ENCODE peak calls at places on chromosomes 2 and 18, in ten cellular contexts. One of them, this sample, is unnamed.

GRCh38 chr2:211503856-211504255 is 947.5 kb downstream of the CPS1 start:
- DNase-seq in psoas muscle: no peak
- DNase-seq in GM12878: no peak
- DNase-seq in thoracic aorta: no peak
- DNase-seq in fibroblast of mammary gland: no peak
- DNase-seq in tibial nerve: no peak
- DNase-seq in left lung: no peak
- DNase-seq in heart right ventricle: no peak
- DNase-seq in neural progenitor cell: no peak
- DNase-seq in CD8-positive, alpha-beta T cell: no peak
- DNase-seq in this sample: no peak

GRCh38 chr2:175815537-175815936 is 186.5 kb downstream of the LNPK start:
- DNase-seq in fibroblast of mammary gland: peak; percentile 63
- DNase-seq in left lung: no peak
- DNase-seq in GM12878: no peak
- DNase-seq in CD8-positive, alpha-beta T cell: no peak
- DNase-seq in tibial nerve: no peak
- DNase-seq in psoas muscle: no peak
- DNase-seq in heart right ventricle: no peak
- DNase-seq in thoracic aorta: no peak
- DNase-seq in neural progenitor cell: no peak
- DNase-seq in this sample: no peak

GRCh38 chr2:6922201-6922656 is 5.0 kb downstream of the RNF144A start:
- DNase-seq in thoracic aorta: no peak
- DNase-seq in CD8-positive, alpha-beta T cell: no peak
- DNase-seq in left lung: no peak
- DNase-seq in neural progenitor cell: peak; percentile 27
- DNase-seq in tibial nerve: no peak
- DNase-seq in fibroblast of mammary gland: peak; percentile 56
- DNase-seq in heart right ventricle: no peak
- DNase-seq in GM12878: no peak
- DNase-seq in psoas muscle: no peak
- DNase-seq in this sample: no peak

GRCh38 chr2:72112421-72112820 is 35.2 kb downstream of the CYP26B1 start:
- DNase-seq in tibial nerve: no peak
- DNase-seq in thoracic aorta: no peak
- DNase-seq in GM12878: no peak
- DNase-seq in neural progenitor cell: no peak
- DNase-seq in psoas muscle: no peak
- DNase-seq in heart right ventricle: no peak
- DNase-seq in CD8-positive, alpha-beta T cell: no peak
- DNase-seq in fibroblast of mammary gland: peak; percentile 47
- DNase-seq in left lung: no peak
- DNase-seq in this sample: peak; percentile 46

GRCh38 chr2:151678849-151679248 is 55.4 kb downstream of the NEB start:
- DNase-seq in psoas muscle: no peak
- DNase-seq in left lung: no peak
- DNase-seq in tibial nerve: no peak
- DNase-seq in heart right ventricle: no peak
- DNase-seq in GM12878: no peak
- DNase-seq in thoracic aorta: no peak
- DNase-seq in CD8-positive, alpha-beta T cell: no peak
- DNase-seq in fibroblast of mammary gland: no peak
- DNase-seq in neural progenitor cell: no peak
- DNase-seq in this sample: no peak

GRCh38 chr2:6828299-6828584 is 37.5 kb downstream of the CMPK2 start:
- DNase-seq in GM12878: no peak
- DNase-seq in thoracic aorta: no peak
- DNase-seq in CD8-positive, alpha-beta T cell: no peak
- DNase-seq in heart right ventricle: no peak
- DNase-seq in left lung: no peak
- DNase-seq in fibroblast of mammary gland: peak; percentile 68
- DNase-seq in psoas muscle: no peak
- DNase-seq in neural progenitor cell: peak; percentile 62
- DNase-seq in tibial nerve: no peak
- DNase-seq in this sample: no peak

GRCh38 chr2:44937688-44938240 is 3.7 kb upstream of the SIX3 start:
- DNase-seq in heart right ventricle: no peak
- DNase-seq in tibial nerve: no peak
- DNase-seq in fibroblast of mammary gland: no peak
- DNase-seq in thoracic aorta: no peak
- DNase-seq in psoas muscle: peak; percentile 49
- DNase-seq in CD8-positive, alpha-beta T cell: no peak
- DNase-seq in neural progenitor cell: peak; percentile 92
- DNase-seq in GM12878: no peak
- DNase-seq in left lung: no peak
- DNase-seq in this sample: no peak

GRCh38 chr2:176157499-176158305 is 595 bp downstream of the HOXD3 start:
- DNase-seq in psoas muscle: no peak
- DNase-seq in tibial nerve: no peak
- DNase-seq in left lung: no peak
- DNase-seq in fibroblast of mammary gland: no peak
- DNase-seq in GM12878: no peak
- DNase-seq in neural progenitor cell: peak; percentile 82
- DNase-seq in heart right ventricle: no peak
- DNase-seq in CD8-positive, alpha-beta T cell: no peak
- DNase-seq in thoracic aorta: no peak
- DNase-seq in this sample: no peak

GRCh38 chr2:57396364-57397098 is 650.1 kb upstream of the VRK2 start:
- DNase-seq in CD8-positive, alpha-beta T cell: no peak
- DNase-seq in thoracic aorta: no peak
- DNase-seq in heart right ventricle: no peak
- DNase-seq in tibial nerve: no peak
- DNase-seq in fibroblast of mammary gland: no peak
- DNase-seq in left lung: no peak
- DNase-seq in neural progenitor cell: no peak
- DNase-seq in psoas muscle: no peak
- DNase-seq in GM12878: no peak
- DNase-seq in this sample: no peak

GRCh38 chr2:234641086-234641485 is 144.2 kb upstream of the ARL4C start:
- DNase-seq in GM12878: no peak
- DNase-seq in left lung: no peak
- DNase-seq in fibroblast of mammary gland: no peak
- DNase-seq in psoas muscle: no peak
- DNase-seq in tibial nerve: no peak
- DNase-seq in thoracic aorta: no peak
- DNase-seq in heart right ventricle: no peak
- DNase-seq in CD8-positive, alpha-beta T cell: no peak
- DNase-seq in neural progenitor cell: no peak
- DNase-seq in this sample: no peak

GRCh38 chr2:159071190-159071915 is 102.9 kb downstream of the TANC1 start:
- DNase-seq in GM12878: no peak
- DNase-seq in heart right ventricle: no peak
- DNase-seq in tibial nerve: no peak
- DNase-seq in CD8-positive, alpha-beta T cell: no peak
- DNase-seq in thoracic aorta: no peak
- DNase-seq in fibroblast of mammary gland: peak; percentile 66
- DNase-seq in neural progenitor cell: no peak
- DNase-seq in psoas muscle: no peak
- DNase-seq in left lung: no peak
- DNase-seq in this sample: no peak

GRCh38 chr2:219570924-219571310 is 422 bp downstream of the OBSL1 start:
- DNase-seq in psoas muscle: no peak
- DNase-seq in heart right ventricle: peak; percentile 41
- DNase-seq in left lung: no peak
- DNase-seq in CD8-positive, alpha-beta T cell: no peak
- DNase-seq in fibroblast of mammary gland: no peak
- DNase-seq in GM12878: no peak
- DNase-seq in thoracic aorta: no peak
- DNase-seq in tibial nerve: no peak
- DNase-seq in neural progenitor cell: peak; percentile 60
- DNase-seq in this sample: no peak

GRCh38 chr2:44804406-44805235 is 136.9 kb upstream of the SIX3 start:
- DNase-seq in neural progenitor cell: peak; percentile 87
- DNase-seq in heart right ventricle: no peak
- DNase-seq in thoracic aorta: no peak
- DNase-seq in CD8-positive, alpha-beta T cell: no peak
- DNase-seq in GM12878: no peak
- DNase-seq in fibroblast of mammary gland: no peak
- DNase-seq in tibial nerve: no peak
- DNase-seq in psoas muscle: no peak
- DNase-seq in left lung: no peak
- DNase-seq in this sample: no peak

GRCh38 chr2:60468390-60469085 is 84.9 kb downstream of the BCL11A start:
- DNase-seq in neural progenitor cell: no peak
- DNase-seq in psoas muscle: no peak
- DNase-seq in tibial nerve: no peak
- DNase-seq in left lung: no peak
- DNase-seq in heart right ventricle: no peak
- DNase-seq in thoracic aorta: no peak
- DNase-seq in GM12878: no peak
- DNase-seq in CD8-positive, alpha-beta T cell: no peak
- DNase-seq in fibroblast of mammary gland: peak; percentile 15
- DNase-seq in this sample: no peak

GRCh38 chr2:68715353-68716041 is 19.1 kb upstream of the ARHGAP25 start:
- DNase-seq in tibial nerve: peak; percentile 19
- DNase-seq in thoracic aorta: no peak
- DNase-seq in neural progenitor cell: peak; percentile 83
- DNase-seq in heart right ventricle: no peak
- DNase-seq in fibroblast of mammary gland: peak; percentile 56
- DNase-seq in psoas muscle: peak; percentile 57
- DNase-seq in CD8-positive, alpha-beta T cell: no peak
- DNase-seq in left lung: no peak
- DNase-seq in GM12878: peak; percentile 59
- DNase-seq in this sample: no peak

GRCh38 chr18:76589309-76589708 is 94.3 kb upstream of the ZNF516 start:
- DNase-seq in GM12878: no peak
- DNase-seq in CD8-positive, alpha-beta T cell: no peak
- DNase-seq in fibroblast of mammary gland: no peak
- DNase-seq in neural progenitor cell: no peak
- DNase-seq in heart right ventricle: no peak
- DNase-seq in psoas muscle: no peak
- DNase-seq in left lung: no peak
- DNase-seq in tibial nerve: no peak
- DNase-seq in thoracic aorta: no peak
- DNase-seq in this sample: no peak
- H3K4me3 ChIP-seq in GM12878: no peak overlapping the region
- H3K4me3 ChIP-seq in CD8-positive, alpha-beta T cell: no peak overlapping the region
- H3K4me3 ChIP-seq in fibroblast of mammary gland: no peak overlapping the region
- H3K4me3 ChIP-seq in neural progenitor cell: no peak overlapping the region
- H3K4me3 ChIP-seq in heart right ventricle: peak overlapping the region; percentile 33
- H3K4me3 ChIP-seq in psoas muscle: peak overlapping the region; percentile 43
- H3K4me3 ChIP-seq in left lung: peak overlapping the region; percentile 20
- H3K4me3 ChIP-seq in tibial nerve: no peak overlapping the region
- H3K4me3 ChIP-seq in thoracic aorta: peak overlapping the region; percentile 62
- H3K4me3 ChIP-seq in this sample: no peak overlapping the region

DNA sequence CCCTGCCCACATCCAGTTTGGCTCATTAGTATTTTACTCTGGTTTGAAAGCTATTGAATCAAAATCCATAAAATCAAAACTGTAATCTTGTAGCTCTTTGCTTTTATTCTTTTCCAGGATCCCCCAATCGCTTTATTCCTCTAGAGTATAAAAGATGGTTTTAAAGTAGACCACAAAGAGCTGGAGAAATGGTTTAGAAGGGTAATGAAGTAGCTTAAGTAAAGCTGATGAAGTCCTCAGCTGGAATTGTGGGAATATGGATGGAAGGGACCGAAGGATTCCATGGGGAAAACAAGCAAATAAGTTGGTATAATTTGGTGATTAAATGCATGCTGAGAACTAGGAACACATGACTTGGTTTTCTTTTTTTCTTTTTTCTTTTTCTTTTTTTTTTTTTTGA is 12.3 kb downstream of the ARHGAP28 start:
- DNase-seq in thoracic aorta: no peak
- DNase-seq in psoas muscle: no peak
- DNase-seq in CD8-positive, alpha-beta T cell: no peak
- DNase-seq in tibial nerve: no peak
- DNase-seq in heart right ventricle: no peak
- DNase-seq in fibroblast of mammary gland: peak; percentile 26
- DNase-seq in GM12878: no peak
- DNase-seq in left lung: no peak
- DNase-seq in neural progenitor cell: no peak
- DNase-seq in this sample: no peak
- H3K4me3 ChIP-seq in thoracic aorta: no peak overlapping the region
- H3K4me3 ChIP-seq in psoas muscle: peak overlapping the region; percentile 16
- H3K4me3 ChIP-seq in CD8-positive, alpha-beta T cell: no peak overlapping the region
- H3K4me3 ChIP-seq in tibial nerve: no peak overlapping the region
- H3K4me3 ChIP-seq in heart right ventricle: no peak overlapping the region
- H3K4me3 ChIP-seq in fibroblast of mammary gland: no peak overlapping the region
- H3K4me3 ChIP-seq in GM12878: no peak overlapping the region
- H3K4me3 ChIP-seq in left lung: no peak overlapping the region
- H3K4me3 ChIP-seq in neural progenitor cell: no peak overlapping the region
- H3K4me3 ChIP-seq in this sample: no peak overlapping the region

GRCh38 chr2:196162586-196163180 is 8.7 kb downstream of the STK17B start:
- DNase-seq in thoracic aorta: no peak
- DNase-seq in neural progenitor cell: no peak
- DNase-seq in CD8-positive, alpha-beta T cell: no peak
- DNase-seq in psoas muscle: no peak
- DNase-seq in GM12878: no peak
- DNase-seq in tibial nerve: no peak
- DNase-seq in fibroblast of mammary gland: no peak
- DNase-seq in left lung: no peak
- DNase-seq in heart right ventricle: no peak
- DNase-seq in this sample: no peak

GRCh38 chr2:196160101-196160500 is 11.3 kb downstream of the STK17B start:
- DNase-seq in CD8-positive, alpha-beta T cell: no peak
- DNase-seq in psoas muscle: no peak
- DNase-seq in neural progenitor cell: peak; percentile 24
- DNase-seq in heart right ventricle: no peak
- DNase-seq in fibroblast of mammary gland: peak; percentile 91
- DNase-seq in tibial nerve: no peak
- DNase-seq in thoracic aorta: no peak
- DNase-seq in left lung: no peak
- DNase-seq in GM12878: peak; percentile 86
- DNase-seq in this sample: no peak

GRCh38 chr2:196155597-196155996 is 15.8 kb downstream of the STK17B start:
- DNase-seq in fibroblast of mammary gland: no peak
- DNase-seq in tibial nerve: no peak
- DNase-seq in psoas muscle: no peak
- DNase-seq in thoracic aorta: no peak
- DNase-seq in CD8-positive, alpha-beta T cell: no peak
- DNase-seq in heart right ventricle: no peak
- DNase-seq in left lung: no peak
- DNase-seq in neural progenitor cell: no peak
- DNase-seq in GM12878: no peak
- DNase-seq in this sample: no peak

GRCh38 chr2:196160966-196161365 is 10.4 kb downstream of the STK17B start:
- DNase-seq in psoas muscle: no peak
- DNase-seq in GM12878: no peak
- DNase-seq in fibroblast of mammary gland: no peak
- DNase-seq in tibial nerve: no peak
- DNase-seq in left lung: no peak
- DNase-seq in thoracic aorta: no peak
- DNase-seq in CD8-positive, alpha-beta T cell: no peak
- DNase-seq in heart right ventricle: no peak
- DNase-seq in neural progenitor cell: no peak
- DNase-seq in this sample: no peak

GRCh38 chr2:196159223-196159892 is 12.0 kb downstream of the STK17B start:
- DNase-seq in thoracic aorta: no peak
- DNase-seq in fibroblast of mammary gland: no peak
- DNase-seq in CD8-positive, alpha-beta T cell: no peak
- DNase-seq in neural progenitor cell: no peak
- DNase-seq in tibial nerve: no peak
- DNase-seq in left lung: no peak
- DNase-seq in GM12878: no peak
- DNase-seq in heart right ventricle: no peak
- DNase-seq in psoas muscle: no peak
- DNase-seq in this sample: no peak
- H3K4me3 ChIP-seq in thoracic aorta: peak overlapping the region; percentile 20
- H3K4me3 ChIP-seq in fibroblast of mammary gland: no peak overlapping the region
- H3K4me3 ChIP-seq in CD8-positive, alpha-beta T cell: peak overlapping the region; percentile 45
- H3K4me3 ChIP-seq in neural progenitor cell: no peak overlapping the region
- H3K4me3 ChIP-seq in tibial nerve: no peak overlapping the region
- H3K4me3 ChIP-seq in left lung: no peak overlapping the region
- H3K4me3 ChIP-seq in GM12878: no peak overlapping the region
- H3K4me3 ChIP-seq in heart right ventricle: no peak overlapping the region
- H3K4me3 ChIP-seq in psoas muscle: no peak overlapping the region
- H3K4me3 ChIP-seq in this sample: no peak overlapping the region

GRCh38 chr2:174611006-174611405 is 13.4 kb upstream of the WIPF1 start:
- DNase-seq in psoas muscle: no peak
- DNase-seq in tibial nerve: no peak
- DNase-seq in heart right ventricle: no peak
- DNase-seq in GM12878: no peak
- DNase-seq in neural progenitor cell: no peak
- DNase-seq in fibroblast of mammary gland: no peak
- DNase-seq in left lung: no peak
- DNase-seq in thoracic aorta: no peak
- DNase-seq in CD8-positive, alpha-beta T cell: no peak
- DNase-seq in this sample: no peak
- H3K4me3 ChIP-seq in psoas muscle: no peak overlapping the region
- H3K4me3 ChIP-seq in tibial nerve: no peak overlapping the region
- H3K4me3 ChIP-seq in heart right ventricle: no peak overlapping the region
- H3K4me3 ChIP-seq in GM12878: no peak overlapping the region
- H3K4me3 ChIP-seq in neural progenitor cell: no peak overlapping the region
- H3K4me3 ChIP-seq in fibroblast of mammary gland: no peak overlapping the region
- H3K4me3 ChIP-seq in left lung: no peak overlapping the region
- H3K4me3 ChIP-seq in thoracic aorta: no peak overlapping the region
- H3K4me3 ChIP-seq in CD8-positive, alpha-beta T cell: no peak overlapping the region
- H3K4me3 ChIP-seq in this sample: no peak overlapping the region